ENCODE peak calls at places on chromosome 13, in eight cellular contexts. One of them, this sample, is unnamed.

GRCh38 chr13:98144501-98145350 is 1.8 kb downstream of the FARP1 start:
- DNase-seq in adrenal gland: peak; percentile 44
- DNase-seq in K562: no peak
- DNase-seq in testis: no peak
- DNase-seq in body of pancreas: peak; percentile 20
- DNase-seq in Peyer's patch: no peak
- DNase-seq in ovary: no peak
- DNase-seq in IMR-90: peak; percentile 77
- DNase-seq in this sample: no peak

GRCh38 chr13:48994731-48995130 is 19.0 kb downstream of the FNDC3A start:
- DNase-seq in adrenal gland: no peak
- DNase-seq in K562: no peak
- DNase-seq in testis: no peak
- DNase-seq in body of pancreas: no peak
- DNase-seq in Peyer's patch: no peak
- DNase-seq in ovary: no peak
- DNase-seq in IMR-90: peak; percentile 68
- DNase-seq in this sample: no peak

GRCh38 chr13:67803118-67803517 is 573.0 kb upstream of the PCDH9 start:
- DNase-seq in adrenal gland: no peak
- DNase-seq in K562: no peak
- DNase-seq in testis: no peak
- DNase-seq in body of pancreas: no peak
- DNase-seq in Peyer's patch: no peak
- DNase-seq in ovary: no peak
- DNase-seq in IMR-90: no peak
- DNase-seq in this sample: no peak

GRCh38 chr13:39913928-39914327 is 258.5 kb downstream of the COG6 start:
- DNase-seq in adrenal gland: no peak
- DNase-seq in K562: no peak
- DNase-seq in testis: peak; percentile 26
- DNase-seq in body of pancreas: no peak
- DNase-seq in Peyer's patch: no peak
- DNase-seq in ovary: no peak
- DNase-seq in IMR-90: no peak
- DNase-seq in this sample: no peak

GRCh38 chr13:73782781-73783180 is 351.4 kb downstream of the KLF12 start:
- DNase-seq in adrenal gland: no peak
- DNase-seq in K562: no peak
- DNase-seq in testis: no peak
- DNase-seq in body of pancreas: no peak
- DNase-seq in Peyer's patch: no peak
- DNase-seq in ovary: no peak
- DNase-seq in IMR-90: peak; percentile 78
- DNase-seq in this sample: no peak

GRCh38 chr13:48873081-48873480 is 102.6 kb upstream of the FNDC3A start:
- DNase-seq in adrenal gland: no peak
- DNase-seq in K562: no peak
- DNase-seq in testis: no peak
- DNase-seq in body of pancreas: no peak
- DNase-seq in Peyer's patch: no peak
- DNase-seq in ovary: no peak
- DNase-seq in IMR-90: no peak
- DNase-seq in this sample: no peak

GRCh38 chr13:106287351-106287750 is 248.1 kb downstream of the EFNB2 start:
- DNase-seq in adrenal gland: no peak
- DNase-seq in K562: no peak
- DNase-seq in testis: no peak
- DNase-seq in body of pancreas: no peak
- DNase-seq in Peyer's patch: no peak
- DNase-seq in ovary: no peak
- DNase-seq in IMR-90: no peak
- DNase-seq in this sample: no peak

GRCh38 chr13:71799320-71799719 is 67.7 kb downstream of the DACH1 start:
- DNase-seq in adrenal gland: no peak
- DNase-seq in K562: no peak
- DNase-seq in testis: no peak
- DNase-seq in body of pancreas: no peak
- DNase-seq in Peyer's patch: no peak
- DNase-seq in ovary: no peak
- DNase-seq in IMR-90: no peak
- DNase-seq in this sample: no peak

GRCh38 chr13:48414501-48414900 is 1.6 kb upstream of the LPAR6 start:
- DNase-seq in adrenal gland: no peak
- DNase-seq in K562: no peak
- DNase-seq in testis: no peak
- DNase-seq in body of pancreas: no peak
- DNase-seq in Peyer's patch: no peak
- DNase-seq in ovary: no peak
- DNase-seq in IMR-90: no peak
- DNase-seq in this sample: no peak

GRCh38 chr13:72652681-72653080 is 74.7 kb downstream of the MZT1 start:
- DNase-seq in adrenal gland: no peak
- DNase-seq in K562: no peak
- DNase-seq in testis: no peak
- DNase-seq in body of pancreas: no peak
- DNase-seq in Peyer's patch: no peak
- DNase-seq in ovary: no peak
- DNase-seq in IMR-90: no peak
- DNase-seq in this sample: no peak

GRCh38 chr13:36530861-36531590 is 98.7 kb downstream of the CCNA1 start:
- DNase-seq in adrenal gland: no peak
- DNase-seq in K562: no peak
- DNase-seq in testis: no peak
- DNase-seq in body of pancreas: no peak
- DNase-seq in Peyer's patch: no peak
- DNase-seq in ovary: no peak
- DNase-seq in IMR-90: no peak
- DNase-seq in this sample: no peak

GRCh38 chr13:29621401-29621800 is 25.9 kb upstream of the SLC7A1 start:
- DNase-seq in adrenal gland: no peak
- DNase-seq in K562: no peak
- DNase-seq in testis: no peak
- DNase-seq in body of pancreas: no peak
- DNase-seq in Peyer's patch: no peak
- DNase-seq in ovary: no peak
- DNase-seq in IMR-90: peak; percentile 68
- DNase-seq in this sample: no peak

GRCh38 chr13:35765387-35765786 is 288.9 kb upstream of the MAB21L1 start:
- DNase-seq in adrenal gland: no peak
- DNase-seq in K562: no peak
- DNase-seq in testis: no peak
- DNase-seq in body of pancreas: no peak
- DNase-seq in Peyer's patch: no peak
- DNase-seq in ovary: no peak
- DNase-seq in IMR-90: no peak
- DNase-seq in this sample: no peak

GRCh38 chr13:38418286-38418685 is 68.6 kb downstream of the UFM1 start:
- DNase-seq in adrenal gland: no peak
- DNase-seq in K562: no peak
- DNase-seq in testis: no peak
- DNase-seq in body of pancreas: no peak
- DNase-seq in Peyer's patch: no peak
- DNase-seq in ovary: no peak
- DNase-seq in IMR-90: no peak
- DNase-seq in this sample: no peak

DNA sequence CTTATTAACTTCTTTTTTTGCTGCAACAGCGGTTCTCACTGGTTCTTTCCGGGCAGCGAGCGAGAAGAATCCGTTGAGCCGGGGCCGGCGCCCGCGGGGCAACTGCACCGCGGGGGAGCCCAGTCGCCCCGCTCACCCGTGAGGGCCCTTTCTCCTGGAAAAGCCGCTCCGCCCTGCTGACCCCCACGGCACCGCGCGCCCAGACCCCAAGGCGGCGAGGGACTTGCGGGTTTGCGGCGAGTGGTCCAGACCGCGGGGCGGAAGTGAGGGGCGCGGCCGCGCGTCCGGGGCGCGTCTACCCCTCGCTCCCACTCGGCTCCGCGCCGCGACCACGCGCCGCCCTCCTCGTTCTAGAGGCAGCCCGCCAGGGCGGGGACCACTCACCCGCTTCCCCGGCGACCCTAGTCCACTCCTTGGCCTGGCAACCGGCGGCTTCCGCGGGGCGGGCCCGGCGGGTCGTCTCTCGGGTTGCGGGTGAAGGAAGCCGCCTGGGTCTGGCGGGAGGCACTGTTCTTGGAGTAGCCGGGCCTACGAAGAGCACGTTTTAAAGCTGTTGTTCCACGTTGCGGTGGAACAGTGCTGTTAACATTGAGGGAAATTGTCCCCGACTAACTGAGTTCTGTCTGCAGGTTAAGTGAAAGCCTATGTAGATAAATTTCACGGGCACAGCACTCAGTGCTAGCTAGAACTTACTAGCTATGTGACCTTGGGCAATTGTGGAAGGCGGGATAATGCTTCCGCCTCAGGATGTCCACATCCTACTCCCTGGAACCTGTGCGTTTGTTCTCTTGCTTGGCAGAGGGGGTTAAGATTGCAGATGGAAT is at the start of gene NEK3:
- DNase-seq in adrenal gland: peak; percentile 61
- DNase-seq in K562: peak; percentile 65
- DNase-seq in testis: peak; percentile 87
- DNase-seq in body of pancreas: peak; percentile 68
- DNase-seq in Peyer's patch: peak; percentile 46
- DNase-seq in ovary: peak; percentile 69
- DNase-seq in IMR-90: peak; percentile 56
- DNase-seq in this sample: peak; percentile 57
- TF ChIP-seq POLR2A in adrenal gland: no peak
- TF ChIP-seq POLR2A in K562: peak; percentile 54
- TF ChIP-seq POLR2A in testis: no peak
- TF ChIP-seq POLR2A in body of pancreas: no peak
- TF ChIP-seq POLR2A in Peyer's patch: peak; percentile 30
- TF ChIP-seq POLR2A in ovary: no peak
- TF ChIP-seq POLR2A in IMR-90: no peak
- TF ChIP-seq POLR2A in this sample: no peak

GRCh38 chr13:93951153-93951552 is 528.3 kb downstream of the DCT start:
- DNase-seq in adrenal gland: no peak
- DNase-seq in K562: no peak
- DNase-seq in testis: no peak
- DNase-seq in body of pancreas: no peak
- DNase-seq in Peyer's patch: no peak
- DNase-seq in ovary: no peak
- DNase-seq in IMR-90: peak; percentile 26
- DNase-seq in this sample: no peak
- TF ChIP-seq CTCF in adrenal gland: no peak
- TF ChIP-seq CTCF in K562: no peak
- TF ChIP-seq CTCF in testis: no peak
- TF ChIP-seq CTCF in body of pancreas: no peak
- TF ChIP-seq CTCF in Peyer's patch: no peak
- TF ChIP-seq CTCF in ovary: no peak
- TF ChIP-seq CTCF in IMR-90: peak; percentile 47
- TF ChIP-seq CTCF in this sample: no peak

GRCh38 chr13:33080962-33081655 is 64.9 kb downstream of the KL start:
- DNase-seq in adrenal gland: no peak
- DNase-seq in K562: no peak
- DNase-seq in testis: no peak
- DNase-seq in body of pancreas: no peak
- DNase-seq in Peyer's patch: no peak
- DNase-seq in ovary: no peak
- DNase-seq in IMR-90: no peak
- DNase-seq in this sample: no peak

GRCh38 chr13:33079960-33080359 is 63.7 kb downstream of the KL start:
- DNase-seq in adrenal gland: no peak
- DNase-seq in K562: no peak
- DNase-seq in testis: no peak
- DNase-seq in body of pancreas: no peak
- DNase-seq in Peyer's patch: no peak
- DNase-seq in ovary: no peak
- DNase-seq in IMR-90: no peak
- DNase-seq in this sample: no peak

GRCh38 chr13:33076451-33076992 is 60.3 kb downstream of the KL start:
- DNase-seq in adrenal gland: no peak
- DNase-seq in K562: no peak
- DNase-seq in testis: no peak
- DNase-seq in body of pancreas: no peak
- DNase-seq in Peyer's patch: no peak
- DNase-seq in ovary: no peak
- DNase-seq in IMR-90: no peak
- DNase-seq in this sample: no peak

GRCh38 chr13:33075996-33076395 is 59.8 kb downstream of the KL start:
- DNase-seq in adrenal gland: no peak
- DNase-seq in K562: no peak
- DNase-seq in testis: no peak
- DNase-seq in body of pancreas: no peak
- DNase-seq in Peyer's patch: no peak
- DNase-seq in ovary: no peak
- DNase-seq in IMR-90: no peak
- DNase-seq in this sample: no peak

GRCh38 chr13:33078268-33078667 is 62.0 kb downstream of the KL start:
- DNase-seq in adrenal gland: no peak
- DNase-seq in K562: no peak
- DNase-seq in testis: no peak
- DNase-seq in body of pancreas: no peak
- DNase-seq in Peyer's patch: no peak
- DNase-seq in ovary: no peak
- DNase-seq in IMR-90: no peak
- DNase-seq in this sample: no peak
- TF ChIP-seq POLR2A in adrenal gland: no peak
- TF ChIP-seq POLR2A in K562: no peak
- TF ChIP-seq POLR2A in testis: no peak
- TF ChIP-seq POLR2A in body of pancreas: no peak
- TF ChIP-seq POLR2A in Peyer's patch: no peak
- TF ChIP-seq POLR2A in ovary: no peak
- TF ChIP-seq POLR2A in IMR-90: no peak
- TF ChIP-seq POLR2A in this sample: no peak

GRCh38 chr13:31947506-31947905 is 84.1 kb upstream of the FRY start:
- DNase-seq in adrenal gland: no peak
- DNase-seq in K562: no peak
- DNase-seq in testis: no peak
- DNase-seq in body of pancreas: no peak
- DNase-seq in Peyer's patch: no peak
- DNase-seq in ovary: no peak
- DNase-seq in IMR-90: no peak
- DNase-seq in this sample: no peak

GRCh38 chr13:31946091-31946770 is 85.3 kb upstream of the FRY start:
- DNase-seq in adrenal gland: no peak
- DNase-seq in K562: no peak
- DNase-seq in testis: no peak
- DNase-seq in body of pancreas: no peak
- DNase-seq in Peyer's patch: no peak
- DNase-seq in ovary: no peak
- DNase-seq in IMR-90: peak; percentile 29
- DNase-seq in this sample: no peak

GRCh38 chr13:31945202-31945978 is 86.2 kb upstream of the FRY start:
- DNase-seq in adrenal gland: peak; percentile 55
- DNase-seq in K562: no peak
- DNase-seq in testis: peak; percentile 38
- DNase-seq in body of pancreas: peak; percentile 81
- DNase-seq in Peyer's patch: no peak
- DNase-seq in ovary: peak; percentile 28
- DNase-seq in IMR-90: peak; percentile 81
- DNase-seq in this sample: peak; percentile 94

GRCh38 chr13:31944262-31945160 is 87.1 kb upstream of the FRY start:
- DNase-seq in adrenal gland: no peak
- DNase-seq in K562: no peak
- DNase-seq in testis: no peak
- DNase-seq in body of pancreas: no peak
- DNase-seq in Peyer's patch: no peak
- DNase-seq in ovary: no peak
- DNase-seq in IMR-90: no peak
- DNase-seq in this sample: no peak

GRCh38 chr13:31947105-31947504 is 84.5 kb upstream of the FRY start:
- DNase-seq in adrenal gland: no peak
- DNase-seq in K562: no peak
- DNase-seq in testis: no peak
- DNase-seq in body of pancreas: no peak
- DNase-seq in Peyer's patch: no peak
- DNase-seq in ovary: no peak
- DNase-seq in IMR-90: no peak
- DNase-seq in this sample: no peak
- TF ChIP-seq CTCF in adrenal gland: no peak
- TF ChIP-seq CTCF in K562: no peak
- TF ChIP-seq CTCF in testis: no peak
- TF ChIP-seq CTCF in body of pancreas: peak; percentile 47
- TF ChIP-seq CTCF in Peyer's patch: no peak
- TF ChIP-seq CTCF in ovary: no peak
- TF ChIP-seq CTCF in IMR-90: no peak
- TF ChIP-seq CTCF in this sample: no peak

This sample was measured in lower leg skin.